ENCODE peak calls at places on chromosome 12, in nine cellular contexts. One of them, this sample, is unnamed.

GRCh38 chr12:57528176-57528575 is 5.6 kb downstream of the MBD6 start:
- DNase-seq in stimulated activated CD8-positive, alpha-beta memory T cell treated with anti-CD3 and anti-CD28 coated beads, Interleukin-7, amount 100 ng/mL, for 1 hour: no peak
- DNase-seq in AG20443: no peak
- DNase-seq in NCI-H1105: no peak
- DNase-seq in BE2C: no peak
- DNase-seq in LoVo: no peak
- DNase-seq in stromal cell of bone marrow: no peak
- DNase-seq in left cardiac atrium: no peak
- DNase-seq in Calu3: no peak
- DNase-seq in this sample: no peak

GRCh38 chr12:117192057-117192456 is 1.8 kb upstream of the FBXO21 start:
- DNase-seq in stimulated activated CD8-positive, alpha-beta memory T cell treated with anti-CD3 and anti-CD28 coated beads, Interleukin-7, amount 100 ng/mL, for 1 hour: no peak
- DNase-seq in AG20443: no peak
- DNase-seq in NCI-H1105: no peak
- DNase-seq in BE2C: no peak
- DNase-seq in LoVo: no peak
- DNase-seq in stromal cell of bone marrow: no peak
- DNase-seq in left cardiac atrium: no peak
- DNase-seq in Calu3: no peak
- DNase-seq in this sample: no peak

GRCh38 chr12:70043490-70044138 is 199.6 kb upstream of the CNOT2 start:
- DNase-seq in stimulated activated CD8-positive, alpha-beta memory T cell treated with anti-CD3 and anti-CD28 coated beads, Interleukin-7, amount 100 ng/mL, for 1 hour: no peak
- DNase-seq in AG20443: no peak
- DNase-seq in NCI-H1105: no peak
- DNase-seq in BE2C: no peak
- DNase-seq in LoVo: peak; percentile 14
- DNase-seq in stromal cell of bone marrow: no peak
- DNase-seq in left cardiac atrium: no peak
- DNase-seq in Calu3: no peak
- DNase-seq in this sample: no peak

GRCh38 chr12:116358850-116359761 is 81.6 kb upstream of the MED13L start:
- DNase-seq in stimulated activated CD8-positive, alpha-beta memory T cell treated with anti-CD3 and anti-CD28 coated beads, Interleukin-7, amount 100 ng/mL, for 1 hour: peak; percentile 45
- DNase-seq in AG20443: peak; percentile 94
- DNase-seq in NCI-H1105: peak; percentile 2
- DNase-seq in BE2C: peak; percentile 93
- DNase-seq in LoVo: peak; percentile 34
- DNase-seq in stromal cell of bone marrow: peak; percentile 94
- DNase-seq in left cardiac atrium: peak; percentile 97
- DNase-seq in Calu3: peak; percentile 86
- DNase-seq in this sample: peak; percentile 85

GRCh38 chr12:65098364-65098763 is 22.7 kb downstream of the WIF1 start:
- DNase-seq in stimulated activated CD8-positive, alpha-beta memory T cell treated with anti-CD3 and anti-CD28 coated beads, Interleukin-7, amount 100 ng/mL, for 1 hour: no peak
- DNase-seq in AG20443: no peak
- DNase-seq in NCI-H1105: no peak
- DNase-seq in BE2C: no peak
- DNase-seq in LoVo: no peak
- DNase-seq in stromal cell of bone marrow: no peak
- DNase-seq in left cardiac atrium: no peak
- DNase-seq in Calu3: no peak
- DNase-seq in this sample: no peak

GRCh38 chr12:27463826-27464554 is 17.5 kb downstream of the SMCO2 start:
- DNase-seq in stimulated activated CD8-positive, alpha-beta memory T cell treated with anti-CD3 and anti-CD28 coated beads, Interleukin-7, amount 100 ng/mL, for 1 hour: no peak
- DNase-seq in AG20443: peak; percentile 68
- DNase-seq in NCI-H1105: no peak
- DNase-seq in BE2C: no peak
- DNase-seq in LoVo: no peak
- DNase-seq in stromal cell of bone marrow: peak; percentile 37
- DNase-seq in left cardiac atrium: peak; percentile 67
- DNase-seq in Calu3: no peak
- DNase-seq in this sample: no peak

GRCh38 chr12:49961111-49961922 is at the start of gene AQP5:
- DNase-seq in stimulated activated CD8-positive, alpha-beta memory T cell treated with anti-CD3 and anti-CD28 coated beads, Interleukin-7, amount 100 ng/mL, for 1 hour: no peak
- DNase-seq in AG20443: peak; percentile 32
- DNase-seq in NCI-H1105: no peak
- DNase-seq in BE2C: no peak
- DNase-seq in LoVo: no peak
- DNase-seq in stromal cell of bone marrow: no peak
- DNase-seq in left cardiac atrium: no peak
- DNase-seq in Calu3: peak; percentile 43
- DNase-seq in this sample: no peak

GRCh38 chr12:17588968-17589367 is 501.0 kb downstream of the RERGL start:
- DNase-seq in stimulated activated CD8-positive, alpha-beta memory T cell treated with anti-CD3 and anti-CD28 coated beads, Interleukin-7, amount 100 ng/mL, for 1 hour: no peak
- DNase-seq in AG20443: no peak
- DNase-seq in NCI-H1105: no peak
- DNase-seq in BE2C: peak; percentile 16
- DNase-seq in LoVo: peak; percentile 37
- DNase-seq in stromal cell of bone marrow: no peak
- DNase-seq in left cardiac atrium: no peak
- DNase-seq in Calu3: peak; percentile 8
- DNase-seq in this sample: peak; percentile 17

GRCh38 chr12:96228566-96229248 is 34.5 kb downstream of the ELK3 start:
- DNase-seq in stimulated activated CD8-positive, alpha-beta memory T cell treated with anti-CD3 and anti-CD28 coated beads, Interleukin-7, amount 100 ng/mL, for 1 hour: no peak
- DNase-seq in AG20443: no peak
- DNase-seq in NCI-H1105: no peak
- DNase-seq in BE2C: no peak
- DNase-seq in LoVo: no peak
- DNase-seq in stromal cell of bone marrow: no peak
- DNase-seq in left cardiac atrium: no peak
- DNase-seq in Calu3: no peak
- DNase-seq in this sample: no peak

GRCh38 chr12:115709410-115710065 is 568.0 kb downstream of the MED13L start:
- DNase-seq in stimulated activated CD8-positive, alpha-beta memory T cell treated with anti-CD3 and anti-CD28 coated beads, Interleukin-7, amount 100 ng/mL, for 1 hour: no peak
- DNase-seq in AG20443: no peak
- DNase-seq in NCI-H1105: peak; percentile 73
- DNase-seq in BE2C: peak; percentile 40
- DNase-seq in LoVo: no peak
- DNase-seq in stromal cell of bone marrow: peak; percentile 34
- DNase-seq in left cardiac atrium: peak; percentile 63
- DNase-seq in Calu3: no peak
- DNase-seq in this sample: no peak

GRCh38 chr12:31605531-31605930 is 14.6 kb upstream of the DENND5B start:
- DNase-seq in stimulated activated CD8-positive, alpha-beta memory T cell treated with anti-CD3 and anti-CD28 coated beads, Interleukin-7, amount 100 ng/mL, for 1 hour: no peak
- DNase-seq in AG20443: no peak
- DNase-seq in NCI-H1105: no peak
- DNase-seq in BE2C: no peak
- DNase-seq in LoVo: no peak
- DNase-seq in stromal cell of bone marrow: no peak
- DNase-seq in left cardiac atrium: no peak
- DNase-seq in Calu3: no peak
- DNase-seq in this sample: no peak

GRCh38 chr12:79452906-79453305 is 237.9 kb downstream of the PAWR start:
- DNase-seq in stimulated activated CD8-positive, alpha-beta memory T cell treated with anti-CD3 and anti-CD28 coated beads, Interleukin-7, amount 100 ng/mL, for 1 hour: no peak
- DNase-seq in AG20443: no peak
- DNase-seq in NCI-H1105: no peak
- DNase-seq in BE2C: no peak
- DNase-seq in LoVo: no peak
- DNase-seq in stromal cell of bone marrow: no peak
- DNase-seq in left cardiac atrium: no peak
- DNase-seq in Calu3: no peak
- DNase-seq in this sample: no peak

GRCh38 chr12:82329508-82329907 is 28.7 kb downstream of the CCDC59 start:
- DNase-seq in stimulated activated CD8-positive, alpha-beta memory T cell treated with anti-CD3 and anti-CD28 coated beads, Interleukin-7, amount 100 ng/mL, for 1 hour: no peak
- DNase-seq in AG20443: no peak
- DNase-seq in NCI-H1105: peak; percentile 52
- DNase-seq in BE2C: no peak
- DNase-seq in LoVo: no peak
- DNase-seq in stromal cell of bone marrow: no peak
- DNase-seq in left cardiac atrium: no peak
- DNase-seq in Calu3: no peak
- DNase-seq in this sample: no peak

GRCh38 chr12:55996201-55996714 is 818 bp upstream of the SUOX start:
- DNase-seq in stimulated activated CD8-positive, alpha-beta memory T cell treated with anti-CD3 and anti-CD28 coated beads, Interleukin-7, amount 100 ng/mL, for 1 hour: no peak
- DNase-seq in AG20443: peak; percentile 59
- DNase-seq in NCI-H1105: peak; percentile 5
- DNase-seq in BE2C: peak; percentile 35
- DNase-seq in LoVo: peak; percentile 77
- DNase-seq in stromal cell of bone marrow: no peak
- DNase-seq in left cardiac atrium: peak; percentile 34
- DNase-seq in Calu3: peak; percentile 76
- DNase-seq in this sample: peak; percentile 57

GRCh38 chr12:14723763-14724162 is 27.4 kb upstream of the GUCY2C start:
- DNase-seq in stimulated activated CD8-positive, alpha-beta memory T cell treated with anti-CD3 and anti-CD28 coated beads, Interleukin-7, amount 100 ng/mL, for 1 hour: peak; percentile 36
- DNase-seq in AG20443: peak; percentile 66
- DNase-seq in NCI-H1105: no peak
- DNase-seq in BE2C: peak; percentile 67
- DNase-seq in LoVo: peak; percentile 37
- DNase-seq in stromal cell of bone marrow: peak; percentile 11
- DNase-seq in left cardiac atrium: peak; percentile 51
- DNase-seq in Calu3: peak; percentile 56
- DNase-seq in this sample: peak; percentile 36

GRCh38 chr12:43336962-43337555 is 214.9 kb downstream of the ADAMTS20 start:
- DNase-seq in stimulated activated CD8-positive, alpha-beta memory T cell treated with anti-CD3 and anti-CD28 coated beads, Interleukin-7, amount 100 ng/mL, for 1 hour: no peak
- DNase-seq in AG20443: peak; percentile 23
- DNase-seq in NCI-H1105: no peak
- DNase-seq in BE2C: no peak
- DNase-seq in LoVo: peak; percentile 30
- DNase-seq in stromal cell of bone marrow: peak; percentile 24
- DNase-seq in left cardiac atrium: no peak
- DNase-seq in Calu3: no peak
- DNase-seq in this sample: no peak

GRCh38 chr12:118541071-118541470 is 164.7 kb downstream of the SUDS3 start:
- DNase-seq in stimulated activated CD8-positive, alpha-beta memory T cell treated with anti-CD3 and anti-CD28 coated beads, Interleukin-7, amount 100 ng/mL, for 1 hour: no peak
- DNase-seq in AG20443: no peak
- DNase-seq in NCI-H1105: no peak
- DNase-seq in BE2C: no peak
- DNase-seq in LoVo: no peak
- DNase-seq in stromal cell of bone marrow: no peak
- DNase-seq in left cardiac atrium: no peak
- DNase-seq in Calu3: no peak
- DNase-seq in this sample: no peak

GRCh38 chr12:66304296-66304915 is 2.1 kb downstream of the HELB start:
- DNase-seq in stimulated activated CD8-positive, alpha-beta memory T cell treated with anti-CD3 and anti-CD28 coated beads, Interleukin-7, amount 100 ng/mL, for 1 hour: no peak
- DNase-seq in AG20443: no peak
- DNase-seq in NCI-H1105: no peak
- DNase-seq in BE2C: no peak
- DNase-seq in LoVo: no peak
- DNase-seq in stromal cell of bone marrow: no peak
- DNase-seq in left cardiac atrium: no peak
- DNase-seq in Calu3: no peak
- DNase-seq in this sample: no peak